ENCODE peak calls at places on chromosome 19, in eight cellular contexts. One of them, this sample, is unnamed.
A peak's percentile ranks its signal among the peaks of the same experiment; 100 is the strongest.

GRCh38 chr19:49911381-49912145 is 14.9 kb upstream of the IL4I1 start:
- DNase-seq in NCI-H1092: no peak
- DNase-seq in A673: no peak
- DNase-seq in SK-N-SH: no peak
- DNase-seq in hippocampal formation: peak; percentile 36
- DNase-seq in activated CD8-positive, alpha-beta memory T cell treated with anti-CD3 and anti-CD28 coated beads for 24 hours: no peak
- DNase-seq in HuH-7: no peak
- DNase-seq in NCI-H1436: no peak
- DNase-seq in this sample: no peak

GRCh38 chr19:18660051-18660910 is 23.2 kb upstream of the CRTC1 start:
- DNase-seq in NCI-H1092: no peak
- DNase-seq in A673: no peak
- DNase-seq in SK-N-SH: no peak
- DNase-seq in hippocampal formation: no peak
- DNase-seq in activated CD8-positive, alpha-beta memory T cell treated with anti-CD3 and anti-CD28 coated beads for 24 hours: no peak
- DNase-seq in HuH-7: no peak
- DNase-seq in NCI-H1436: no peak
- DNase-seq in this sample: no peak

GRCh38 chr19:44692379-44692721 is 6.6 kb upstream of the CEACAM16 start:
- DNase-seq in NCI-H1092: no peak
- DNase-seq in A673: no peak
- DNase-seq in SK-N-SH: no peak
- DNase-seq in hippocampal formation: no peak
- DNase-seq in activated CD8-positive, alpha-beta memory T cell treated with anti-CD3 and anti-CD28 coated beads for 24 hours: no peak
- DNase-seq in HuH-7: no peak
- DNase-seq in NCI-H1436: no peak
- DNase-seq in this sample: no peak

GRCh38 chr19:50423279-50424113 is 4.8 kb downstream of the SPIB start:
- DNase-seq in NCI-H1092: no peak
- DNase-seq in A673: no peak
- DNase-seq in SK-N-SH: no peak
- DNase-seq in hippocampal formation: no peak
- DNase-seq in activated CD8-positive, alpha-beta memory T cell treated with anti-CD3 and anti-CD28 coated beads for 24 hours: no peak
- DNase-seq in HuH-7: no peak
- DNase-seq in NCI-H1436: no peak
- DNase-seq in this sample: no peak

GRCh38 chr19:34254552-34255432 is at the start of gene GARRE1:
- DNase-seq in NCI-H1092: peak; percentile 53
- DNase-seq in A673: peak; percentile 81
- DNase-seq in SK-N-SH: peak; percentile 93
- DNase-seq in hippocampal formation: peak; percentile 56
- DNase-seq in activated CD8-positive, alpha-beta memory T cell treated with anti-CD3 and anti-CD28 coated beads for 24 hours: peak; percentile 74
- DNase-seq in HuH-7: peak; percentile 95
- DNase-seq in NCI-H1436: no peak
- DNase-seq in this sample: peak; percentile 83

GRCh38 chr19:47399198-47399597 is 20.1 kb downstream of the MEIS3 start:
- DNase-seq in NCI-H1092: no peak
- DNase-seq in A673: no peak
- DNase-seq in SK-N-SH: no peak
- DNase-seq in hippocampal formation: no peak
- DNase-seq in activated CD8-positive, alpha-beta memory T cell treated with anti-CD3 and anti-CD28 coated beads for 24 hours: no peak
- DNase-seq in HuH-7: no peak
- DNase-seq in NCI-H1436: no peak
- DNase-seq in this sample: no peak

GRCh38 chr19:18270304-18270703 is 3.9 kb downstream of the IQCN start:
- DNase-seq in NCI-H1092: no peak
- DNase-seq in A673: no peak
- DNase-seq in SK-N-SH: no peak
- DNase-seq in hippocampal formation: no peak
- DNase-seq in activated CD8-positive, alpha-beta memory T cell treated with anti-CD3 and anti-CD28 coated beads for 24 hours: no peak
- DNase-seq in HuH-7: no peak
- DNase-seq in NCI-H1436: no peak
- DNase-seq in this sample: no peak

GRCh38 chr19:9057505-9058258 is 29.2 kb upstream of the OR1M1 start:
- DNase-seq in NCI-H1092: no peak
- DNase-seq in A673: no peak
- DNase-seq in SK-N-SH: no peak
- DNase-seq in hippocampal formation: no peak
- DNase-seq in activated CD8-positive, alpha-beta memory T cell treated with anti-CD3 and anti-CD28 coated beads for 24 hours: no peak
- DNase-seq in HuH-7: no peak
- DNase-seq in NCI-H1436: no peak
- DNase-seq in this sample: no peak

GRCh38 chr19:5048727-5049553 is 80.0 kb downstream of the KDM4B start:
- DNase-seq in NCI-H1092: no peak
- DNase-seq in A673: peak; percentile 79
- DNase-seq in SK-N-SH: peak; percentile 67
- DNase-seq in hippocampal formation: no peak
- DNase-seq in activated CD8-positive, alpha-beta memory T cell treated with anti-CD3 and anti-CD28 coated beads for 24 hours: no peak
- DNase-seq in HuH-7: no peak
- DNase-seq in NCI-H1436: no peak
- DNase-seq in this sample: no peak

GRCh38 chr19:18737337-18737953 is 53.7 kb downstream of the COMP start:
- DNase-seq in NCI-H1092: no peak
- DNase-seq in A673: no peak
- DNase-seq in SK-N-SH: no peak
- DNase-seq in hippocampal formation: no peak
- DNase-seq in activated CD8-positive, alpha-beta memory T cell treated with anti-CD3 and anti-CD28 coated beads for 24 hours: no peak
- DNase-seq in HuH-7: no peak
- DNase-seq in NCI-H1436: no peak
- DNase-seq in this sample: no peak

GRCh38 chr19:38266070-38266469 is 1.7 kb downstream of the SPINT2 start:
- DNase-seq in NCI-H1092: no peak
- DNase-seq in A673: no peak
- DNase-seq in SK-N-SH: no peak
- DNase-seq in hippocampal formation: no peak
- DNase-seq in activated CD8-positive, alpha-beta memory T cell treated with anti-CD3 and anti-CD28 coated beads for 24 hours: no peak
- DNase-seq in HuH-7: no peak
- DNase-seq in NCI-H1436: no peak
- DNase-seq in this sample: no peak

GRCh38 chr19:9956956-9957355 is 20.6 kb upstream of the OLFM2 start:
- DNase-seq in NCI-H1092: no peak
- DNase-seq in A673: no peak
- DNase-seq in SK-N-SH: no peak
- DNase-seq in hippocampal formation: no peak
- DNase-seq in activated CD8-positive, alpha-beta memory T cell treated with anti-CD3 and anti-CD28 coated beads for 24 hours: no peak
- DNase-seq in HuH-7: no peak
- DNase-seq in NCI-H1436: no peak
- DNase-seq in this sample: no peak

GRCh38 chr19:31500921-31501320 is 151.7 kb upstream of the TSHZ3 start:
- DNase-seq in NCI-H1092: no peak
- DNase-seq in A673: no peak
- DNase-seq in SK-N-SH: no peak
- DNase-seq in hippocampal formation: no peak
- DNase-seq in activated CD8-positive, alpha-beta memory T cell treated with anti-CD3 and anti-CD28 coated beads for 24 hours: no peak
- DNase-seq in HuH-7: no peak
- DNase-seq in NCI-H1436: no peak
- DNase-seq in this sample: no peak

GRCh38 chr19:47745010-47745901 is at the start of gene NOP53:
- DNase-seq in NCI-H1092: peak; percentile 90
- DNase-seq in A673: peak; percentile 96
- DNase-seq in SK-N-SH: peak; percentile 96
- DNase-seq in hippocampal formation: peak; percentile 95
- DNase-seq in activated CD8-positive, alpha-beta memory T cell treated with anti-CD3 and anti-CD28 coated beads for 24 hours: peak; percentile 99
- DNase-seq in HuH-7: peak; percentile 98
- DNase-seq in NCI-H1436: peak; percentile 97
- DNase-seq in this sample: peak; percentile 95

GRCh38 chr19:4653793-4654436 is 14.6 kb downstream of the TNFAIP8L1 start:
- DNase-seq in NCI-H1092: no peak
- DNase-seq in A673: no peak
- DNase-seq in SK-N-SH: no peak
- DNase-seq in hippocampal formation: no peak
- DNase-seq in activated CD8-positive, alpha-beta memory T cell treated with anti-CD3 and anti-CD28 coated beads for 24 hours: no peak
- DNase-seq in HuH-7: no peak
- DNase-seq in NCI-H1436: no peak
- DNase-seq in this sample: no peak

GRCh38 chr19:2014731-2015610 is 543 bp downstream of the BTBD2 start:
- DNase-seq in NCI-H1092: no peak
- DNase-seq in A673: peak; percentile 48
- DNase-seq in SK-N-SH: peak; percentile 59
- DNase-seq in hippocampal formation: no peak
- DNase-seq in activated CD8-positive, alpha-beta memory T cell treated with anti-CD3 and anti-CD28 coated beads for 24 hours: peak; percentile 75
- DNase-seq in HuH-7: no peak
- DNase-seq in NCI-H1436: peak; percentile 28
- DNase-seq in this sample: no peak

GRCh38 chr19:37551123-37551993 is 43.2 kb downstream of the ZNF571 start:
- DNase-seq in NCI-H1092: no peak
- DNase-seq in A673: peak; percentile 69
- DNase-seq in SK-N-SH: peak; percentile 95
- DNase-seq in hippocampal formation: no peak
- DNase-seq in activated CD8-positive, alpha-beta memory T cell treated with anti-CD3 and anti-CD28 coated beads for 24 hours: peak; percentile 57
- DNase-seq in HuH-7: peak; percentile 75
- DNase-seq in NCI-H1436: no peak
- DNase-seq in this sample: peak; percentile 10

GRCh38 chr19:39916236-39916635 is 18.2 kb downstream of the FCGBP start:
- DNase-seq in NCI-H1092: no peak
- DNase-seq in A673: no peak
- DNase-seq in SK-N-SH: no peak
- DNase-seq in hippocampal formation: no peak
- DNase-seq in activated CD8-positive, alpha-beta memory T cell treated with anti-CD3 and anti-CD28 coated beads for 24 hours: peak; percentile 49
- DNase-seq in HuH-7: no peak
- DNase-seq in NCI-H1436: no peak
- DNase-seq in this sample: no peak

GRCh38 chr19:5954293-5954692 is 23.6 kb downstream of the RANBP3 start:
- DNase-seq in NCI-H1092: no peak
- DNase-seq in A673: no peak
- DNase-seq in SK-N-SH: no peak
- DNase-seq in hippocampal formation: no peak
- DNase-seq in activated CD8-positive, alpha-beta memory T cell treated with anti-CD3 and anti-CD28 coated beads for 24 hours: no peak
- DNase-seq in HuH-7: no peak
- DNase-seq in NCI-H1436: no peak
- DNase-seq in this sample: no peak